ENCODE peak calls at places on chromosomes 6 and 20, in four cellular contexts. C, N, X and T are unnamed samples.

GRCh38 chr6:15386110-15386755 is 140.4 kb downstream of the JARID2 start:
- DNase-seq in C (no peak), N (no peak), X (no peak), T (no peak)

GRCh38 chr6:104686550-104687155 is 173.1 kb downstream of the HACE1 start:
- DNase-seq in C (no peak), N (no peak), X (no peak), T (no peak)

GRCh38 chr6:135546680-135547418 is 49.3 kb upstream of the AHI1 start:
- DNase-seq in C (no peak), N (peak), X (no peak), T (no peak)

GRCh38 chr20:60071965-60072364 is 113.7 kb downstream of the CDH26 start:
- DNase-seq in C (no peak), N (no peak), X (no peak), T (no peak)

GRCh38 chr20:8855315-8855714 is 213.6 kb upstream of the PLCB4 start:
- DNase-seq in C (no peak), N (peak), X (no peak), T (no peak)

GRCh38 chr6:24761851-24762250 is 12.9 kb upstream of the GMNN start:
- DNase-seq in C (no peak), N (no peak), X (no peak), T (no peak)

GRCh38 chr6:47261191-47261590 is 48.5 kb downstream of the TNFRSF21 start:
- DNase-seq in C (no peak), N (no peak), X (no peak), T (no peak)

GRCh38 chr20:35828434-35828833 is 56.6 kb downstream of the PHF20 start:
- DNase-seq in C (no peak), N (peak), X (no peak), T (no peak)

GRCh38 chr6:150267686-150268561 is 100.9 kb upstream of the IYD start:
- DNase-seq in C (peak), N (no peak), X (no peak), T (no peak)

GRCh38 chr6:34484899-34485298 is 19.0 kb downstream of the PACSIN1 start:
- DNase-seq in C (no peak), N (no peak), X (no peak), T (no peak)

GRCh38 chr6:167858086-167858591 is 31.4 kb downstream of the AFDN start:
- DNase-seq in C (peak), N (no peak), X (no peak), T (no peak)

GRCh38 chr20:20837574-20838021 is 125.2 kb upstream of the RALGAPA2 start:
- DNase-seq in C (peak), N (peak), X (peak), T (no peak)

GRCh38 chr6:156061958-156062661 is 606.5 kb upstream of the NOX3 start:
- DNase-seq in C (no peak), N (no peak), X (no peak), T (no peak)

GRCh38 chr6:167113935-167114910 is 8.7 kb upstream of the CCR6 start:
- DNase-seq in C (no peak), N (no peak), X (no peak), T (no peak)

GRCh38 chr20:23136893-23137745 is 51.0 kb upstream of the CD93 start:
- DNase-seq in C (no peak), N (no peak), X (no peak), T (no peak)

GRCh38 chr20:17615645-17616479 is 46.0 kb downstream of the DSTN start:
- DNase-seq in C (no peak), N (no peak), X (no peak), T (peak)

GRCh38 chr6:169905041-169905807 is 153.8 kb downstream of the ERMARD start:
- DNase-seq in C (no peak), N (no peak), X (no peak), T (no peak)

GRCh38 chr6:101396552-101397173 is 3.2 kb downstream of the GRIK2 start:
- DNase-seq in C (peak), N (peak), X (peak), T (no peak)

GRCh38 chr20:52192296-52193007 is 873 bp upstream of the ZFP64 start:
- DNase-seq in C (no peak), N (peak), X (peak), T (no peak)

GRCh38 chr6:28884423-28885148 is 39.2 kb downstream of the TRIM27 start:
- DNase-seq in C (no peak), N (no peak), X (no peak), T (no peak)

GRCh38 chr6:26103141-26103769 is 16.0 kb downstream of the HFE start:
- DNase-seq in C (no peak), N (no peak), X (no peak), T (no peak)

GRCh38 chr20:53034899-53035298 is 62.7 kb downstream of the TSHZ2 start:
- DNase-seq in C (no peak), N (no peak), X (no peak), T (no peak)

GRCh38 chr20:62736407-62737071 is 27.9 kb downstream of the NTSR1 start:
- DNase-seq in C (peak), N (peak), X (no peak), T (no peak)

GRCh38 chr20:57662313-57663240 is 42.4 kb upstream of the ZBP1 start:
- DNase-seq in C (no peak), N (peak), X (no peak), T (peak)

GRCh38 chr6:13273931-13274706 is 54.2 kb downstream of the TBC1D7 start:
- DNase-seq in C (no peak), N (no peak), X (no peak), T (no peak)

GRCh38 chr6:156686429-156686939 is 90.7 kb upstream of the ARID1B start:
- DNase-seq in C (no peak), N (no peak), X (no peak), T (no peak)

GRCh38 chr6:156778615-156779205 is 1.5 kb downstream of the ARID1B start:
- DNase-seq in C (peak), N (peak), X (peak), T (no peak)

GRCh38 chr6:167485186-167485978 is 160.5 kb downstream of the TTLL2 start:
- DNase-seq in C (peak), N (no peak), X (no peak), T (no peak)

GRCh38 chr20:20713244-20713765 is 861 bp upstream of the RALGAPA2 start:
- DNase-seq in C (no peak), N (no peak), X (no peak), T (no peak)

GRCh38 chr6:161048636-161049035 is 57.1 kb downstream of the MAP3K4 start:
- DNase-seq in C (peak), N (no peak), X (no peak), T (no peak)

GRCh38 chr20:57561356-57562279 is 708 bp downstream of the PCK1 start:
- DNase-seq in C (no peak), N (no peak), X (no peak), T (no peak)

GRCh38 chr20:11156922-11157321 is 483.1 kb upstream of the JAG1 start:
- DNase-seq in C (no peak), N (no peak), X (no peak), T (no peak)

DNA sequence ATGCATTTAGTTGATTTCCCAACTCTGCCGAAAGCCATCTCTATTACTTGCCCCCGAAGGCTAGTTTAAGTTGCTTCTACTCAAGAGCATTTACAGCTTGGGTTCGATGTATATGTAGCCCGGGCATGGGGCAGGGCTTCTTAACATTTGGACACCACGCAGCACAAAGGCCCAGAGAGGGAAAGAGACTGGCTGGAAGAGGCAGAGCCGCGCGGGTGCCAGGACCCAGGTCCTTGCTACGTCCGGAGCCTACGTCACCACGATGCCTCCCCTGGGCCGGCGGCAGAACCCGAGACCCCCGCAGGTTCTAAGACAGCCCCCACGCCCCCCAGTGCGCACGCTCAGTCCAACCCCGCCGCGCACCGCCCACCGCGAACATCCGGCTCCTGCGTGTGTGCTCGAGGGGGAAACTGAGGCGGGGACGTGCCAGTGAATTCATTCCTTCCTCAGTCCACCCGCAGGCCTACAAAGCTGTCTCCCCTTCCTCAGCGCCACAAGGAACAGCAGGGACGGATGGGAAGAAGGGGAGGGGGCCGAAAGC is 367 bp upstream of the PCIF1 start:
- DNase-seq in C (peak), N (peak), X (no peak), T (peak)
- H3K4me3 ChIP-seq in C (peak), N (peak), X (peak), T (peak)

DNA sequence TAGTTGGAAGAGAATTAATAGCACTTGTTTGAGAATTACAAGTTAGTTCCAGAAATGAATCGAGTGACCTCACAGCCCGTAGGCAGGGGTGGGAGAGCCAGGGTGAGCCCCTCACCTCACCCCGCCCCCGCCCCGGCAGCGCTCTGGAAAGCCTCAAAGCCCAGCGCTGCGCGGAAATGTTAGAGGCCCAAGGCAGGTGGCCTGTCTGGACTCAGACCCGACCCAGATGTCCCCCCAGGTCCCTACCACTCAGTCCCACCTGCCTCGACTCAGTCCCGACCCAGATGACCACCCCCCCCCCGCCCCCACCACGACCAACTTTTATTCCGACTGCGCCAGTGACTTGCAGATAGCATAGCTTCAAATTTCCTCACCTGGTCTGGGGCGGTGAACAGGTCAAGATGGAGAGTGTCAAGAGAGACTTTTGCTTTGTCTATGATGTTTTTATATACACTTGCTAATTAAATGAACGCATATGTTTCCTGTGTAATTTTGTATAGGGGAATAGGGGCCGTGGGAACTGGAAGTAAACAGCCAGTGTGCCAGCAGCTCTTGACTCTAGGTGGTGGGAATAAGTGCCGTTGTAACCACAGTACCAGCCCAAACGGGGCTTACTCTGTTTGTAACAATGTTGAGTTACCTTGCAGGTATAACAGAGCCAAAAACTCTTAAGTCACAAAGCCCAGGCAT is 1.2 kb upstream of the PXDC1 start:
- DNase-seq in C (no peak), N (no peak), X (no peak), T (no peak)
- H3K4me3 ChIP-seq in C (peak), N (peak), X (peak), T (peak)

GRCh38 chr6:111580826-111581505 is 24.7 kb downstream of the TRAF3IP2 start:
- DNase-seq in C (peak), N (no peak), X (no peak), T (no peak)
- H3K4me3 ChIP-seq in C (no peak), N (no peak), X (no peak), T (no peak)

GRCh38 chr20:47358052-47358671 is 1.7 kb upstream of the ZMYND8 start:
- DNase-seq in C (no peak), N (no peak), X (no peak), T (no peak)

GRCh38 chr20:47356526-47357295 is at the start of gene ZMYND8:
- DNase-seq in C (peak), N (peak), X (peak), T (peak)

GRCh38 chr20:47358672-47359532 is 2.4 kb upstream of the ZMYND8 start:
- DNase-seq in C (no peak), N (peak), X (no peak), T (peak)

GRCh38 chr20:47356220-47356525 is 326 bp downstream of the ZMYND8 start:
- DNase-seq in C (no peak), N (no peak), X (no peak), T (no peak)

DNA sequence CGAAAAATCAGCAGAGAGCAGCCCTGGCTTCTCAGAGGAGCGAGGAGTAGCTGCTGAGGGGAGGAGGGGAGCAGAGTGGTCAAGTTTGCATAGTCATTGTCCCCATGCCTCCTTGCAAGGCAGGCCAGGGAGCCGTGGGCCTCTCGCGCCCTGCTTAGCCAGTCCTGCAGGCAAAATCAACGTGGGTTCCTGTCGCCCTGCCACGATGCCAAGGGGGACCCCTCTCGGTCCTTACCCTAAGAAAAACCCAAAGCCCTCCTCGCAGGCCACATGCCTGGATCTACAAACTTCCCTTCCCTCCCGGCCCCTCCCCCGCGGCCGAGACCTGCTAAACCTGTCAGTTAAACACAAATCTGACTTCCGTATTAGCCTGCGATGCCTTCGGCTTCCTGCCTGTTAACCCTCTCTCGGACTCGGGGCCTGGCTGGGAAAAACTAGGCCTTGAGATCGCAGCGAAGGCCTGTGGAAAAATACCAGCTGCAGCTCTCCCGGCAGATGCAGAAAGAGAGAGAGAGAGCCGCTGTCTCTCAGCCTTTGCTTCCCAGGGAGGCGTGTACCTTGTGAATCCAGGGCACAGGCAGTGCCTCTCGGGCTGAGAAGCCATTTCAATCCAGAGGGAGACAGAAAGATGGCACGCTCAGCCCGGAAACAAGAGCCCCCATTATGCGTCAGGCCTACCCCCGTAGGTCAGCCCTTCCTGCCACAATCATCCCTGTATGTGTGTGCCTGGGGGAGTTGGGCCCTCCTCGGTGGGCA is 975 bp upstream of the ZMYND8 start:
- DNase-seq in C (peak), N (peak), X (no peak), T (peak)
- H3K4me3 ChIP-seq in C (no peak), N (peak), X (peak), T (peak)

GRCh38 chr6:99822741-99823512 is 171.1 kb downstream of the MCHR2 start:
- DNase-seq in C (peak), N (no peak), X (peak), T (no peak)
- H3K4me3 ChIP-seq in C (peak), N (no peak), X (no peak), T (no peak)

DNA sequence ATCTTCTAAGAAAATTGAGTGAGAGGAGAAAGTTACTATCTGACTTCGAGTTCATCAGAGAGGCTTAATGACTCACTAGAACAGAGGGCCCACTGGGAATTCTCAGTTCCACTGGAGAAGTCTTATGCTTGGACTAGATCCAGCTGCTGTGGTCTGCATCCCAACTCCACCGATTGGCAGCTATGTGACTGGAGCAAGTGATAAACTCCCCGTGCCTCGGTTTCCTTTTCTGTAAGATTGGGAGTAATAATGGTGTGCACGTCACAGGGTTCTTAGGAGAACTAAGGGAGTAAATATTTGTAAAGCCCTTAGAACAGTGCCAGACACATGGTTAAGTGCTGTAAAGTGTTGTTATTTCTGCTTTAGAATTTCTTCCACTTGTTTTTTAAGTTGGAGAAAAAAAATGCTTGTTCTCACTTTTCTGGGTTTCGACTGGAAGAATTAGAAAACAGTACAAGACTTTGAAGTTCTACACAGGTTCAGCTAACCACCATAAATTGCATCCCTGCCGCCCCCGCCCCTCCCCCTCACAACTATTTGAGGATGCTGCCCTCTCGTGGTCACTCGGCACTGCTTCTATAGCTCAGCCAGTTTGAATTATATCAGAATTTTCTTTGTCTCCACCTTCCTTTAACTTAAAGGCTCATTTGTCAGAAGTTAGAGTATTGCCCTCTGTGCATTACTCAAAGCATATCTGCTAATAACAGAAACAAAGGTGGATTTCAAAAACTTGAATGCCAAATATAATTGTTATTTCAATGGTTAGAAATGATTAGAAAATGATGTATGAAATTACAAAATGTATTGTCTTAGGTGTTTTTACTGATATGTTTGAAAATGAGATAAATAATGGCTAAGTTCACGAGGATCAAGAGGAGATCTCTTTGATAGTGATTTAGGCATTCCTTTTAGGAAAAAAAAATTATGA is 95.0 kb upstream of the IFNGR1 start:
- DNase-seq in C (peak), N (peak), X (peak), T (no peak)
- H3K4me3 ChIP-seq in C (no peak), N (peak), X (no peak), T (peak)

GRCh38 chr20:64063389-64064144 is 569 bp downstream of the TCEA2 start:
- DNase-seq in C (peak), N (no peak), X (no peak), T (no peak)

GRCh38 chr20:64065062-64065972 is 2.3 kb downstream of the TCEA2 start:
- DNase-seq in C (no peak), N (no peak), X (no peak), T (no peak)

GRCh38 chr20:64062596-64063388 is at the start of gene TCEA2:
- DNase-seq in C (peak), N (peak), X (peak), T (peak)

GRCh38 chr20:64065973-64066341 is 3.0 kb downstream of the TCEA2 start:
- DNase-seq in C (no peak), N (no peak), X (no peak), T (no peak)

GRCh38 chr20:64064145-64064698 is 1.2 kb downstream of the TCEA2 start:
- DNase-seq in C (no peak), N (no peak), X (no peak), T (no peak)
- H3K4me3 ChIP-seq in C (peak), N (peak), X (peak), T (peak)

DNA sequence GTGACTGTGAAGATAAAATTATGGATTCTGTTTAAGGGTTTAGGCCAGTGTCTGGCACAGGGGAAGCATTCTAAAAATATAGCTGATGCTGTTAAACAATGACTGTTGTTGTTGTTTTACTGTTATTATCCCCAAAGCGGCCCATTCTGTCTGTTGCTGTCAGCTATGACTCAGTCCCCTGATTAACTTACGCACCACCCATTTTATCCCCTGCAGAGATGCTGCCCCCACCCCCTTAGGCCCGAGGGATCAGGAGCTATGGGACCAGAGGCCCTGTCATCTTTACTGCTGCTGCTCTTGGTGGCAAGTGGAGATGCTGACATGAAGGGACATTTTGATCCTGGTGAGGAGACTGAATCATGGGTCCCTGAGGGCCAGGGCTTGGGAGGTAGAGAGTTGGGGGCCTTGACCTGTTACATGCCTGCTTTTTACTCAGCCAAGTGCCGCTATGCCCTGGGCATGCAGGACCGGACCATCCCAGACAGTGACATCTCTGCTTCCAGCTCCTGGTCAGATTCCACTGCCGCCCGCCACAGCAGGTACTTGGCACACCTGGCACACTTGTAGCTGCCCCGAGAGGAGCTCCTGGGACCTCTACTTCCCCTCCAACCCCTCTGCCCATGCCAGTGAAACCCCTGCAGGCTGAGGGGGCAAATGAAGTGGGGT is 4.3 kb downstream of the DDR1 start:
- DNase-seq in C (peak), N (no peak), X (no peak), T (no peak)
- H3K4me3 ChIP-seq in C (no peak), N (no peak), X (no peak), T (no peak)

GRCh38 chr6:32977272-32977952 is 9.0 kb downstream of the BRD2 start:
- DNase-seq in C (no peak), N (no peak), X (no peak), T (no peak)

GRCh38 chr6:32974541-32975308 is 6.3 kb downstream of the BRD2 start:
- DNase-seq in C (peak), N (no peak), X (no peak), T (no peak)

GRCh38 chr6:32975886-32976285 is 7.5 kb downstream of the BRD2 start:
- DNase-seq in C (no peak), N (no peak), X (no peak), T (no peak)

GRCh38 chr6:32977953-32978324 is 9.5 kb downstream of the BRD2 start:
- DNase-seq in C (no peak), N (no peak), X (no peak), T (no peak)

GRCh38 chr6:32976334-32977069 is 8.1 kb downstream of the BRD2 start:
- DNase-seq in C (no peak), N (no peak), X (no peak), T (no peak)
- H3K4me3 ChIP-seq in C (no peak), N (peak), X (no peak), T (peak)